ENCODE peak calls at places on chromosome 18, in nine cellular contexts. G is K562; E is mucosa of gallbladder; R is foreskin fibroblast; F is stimulated activated CD4-positive, alpha-beta T cell treated with anti-CD3 and anti-CD28 coated beads, Interleukin-1b, Interleukin-23, amount 100 ng/mL, for 48 hours; J is stimulated activated CD8-positive, alpha-beta memory T cell treated with anti-CD3 and anti-CD28 coated beads, Interleukin-2, amount 100 ng/mL, for 48 hours; X is activated CD4-positive, CD25-positive, alpha-beta regulatory T cell; L is AG04450; B is A549. Q is an unnamed sample.

GRCh38 chr18:11175266-11175947 is 26.0 kb upstream of the PIEZO2 start:
- DNase-seq in F (no peak), J (no peak), E (no peak), R (peak; percentile 72), B (no peak), G (no peak), X (no peak), L (peak; percentile 27), Q (no peak)

GRCh38 chr18:25288340-25288955 is 63.5 kb downstream of the ZNF521 start:
- DNase-seq in R (no peak), G (no peak), X (no peak), B (no peak), F (no peak), L (no peak), J (no peak), E (no peak), Q (no peak)

GRCh38 chr18:79590191-79591039 is 89.2 kb upstream of the CTDP1 start:
- DNase-seq in E (no peak), R (no peak), B (no peak), X (no peak), F (no peak), L (no peak), G (no peak), J (no peak), Q (no peak)

GRCh38 chr18:340044-340443 is 72.2 kb upstream of the THOC1 start:
- DNase-seq in L (no peak), G (no peak), E (no peak), R (no peak), X (no peak), B (no peak), J (no peak), F (no peak), Q (no peak)

GRCh38 chr18:76913583-76913982 is 91.2 kb downstream of the ZNF236 start:
- DNase-seq in G (no peak), R (no peak), B (no peak), E (no peak), F (no peak), J (no peak), L (no peak), X (no peak), Q (no peak)

GRCh38 chr18:77108001-77108692 is 24.4 kb downstream of the MBP start:
- DNase-seq in L (peak; percentile 79), F (peak; percentile 49), E (peak; percentile 68), J (no peak), R (peak; percentile 93), X (no peak), G (no peak), B (no peak), Q (no peak)

GRCh38 chr18:51342815-51343214 is 145.3 kb upstream of the MEX3C start:
- DNase-seq in E (no peak), G (no peak), F (peak; percentile 8), R (peak; percentile 16), B (peak; percentile 56), L (no peak), X (no peak), J (no peak), Q (peak; percentile 10)

GRCh38 chr18:66873899-66874298 is 270.0 kb upstream of the CDH19 start:
- DNase-seq in B (no peak), J (no peak), R (no peak), E (no peak), G (no peak), L (no peak), X (no peak), F (no peak), Q (no peak)

GRCh38 chr18:2082676-2083075 is 488.6 kb downstream of the METTL4 start:
- DNase-seq in J (no peak), G (no peak), L (no peak), F (no peak), R (no peak), E (no peak), B (no peak), X (no peak), Q (no peak)

GRCh38 chr18:70279470-70279869 is 9.4 kb upstream of the SOCS6 start:
- DNase-seq in J (no peak), X (no peak), R (peak; percentile 36), E (no peak), F (no peak), L (no peak), B (no peak), G (no peak), Q (no peak)

GRCh38 chr18:62790836-62791772 is 75.8 kb downstream of the PHLPP1 start:
- DNase-seq in B (no peak), J (no peak), R (peak; percentile 62), G (no peak), L (no peak), F (no peak), X (no peak), E (no peak), Q (no peak)

GRCh38 chr18:22279741-22280452 is 110.5 kb downstream of the GATA6 start:
- DNase-seq in F (no peak), X (no peak), J (no peak), B (no peak), R (no peak), L (peak; percentile 16), G (no peak), E (no peak), Q (no peak)

GRCh38 chr18:79476031-79476917 is 80.5 kb downstream of the NFATC1 start:
- DNase-seq in B (no peak), G (no peak), J (no peak), L (no peak), E (no peak), F (no peak), X (no peak), R (no peak), Q (no peak)

GRCh38 chr18:48519431-48520100 is 19.3 kb upstream of the CTIF start:
- DNase-seq in R (no peak), E (no peak), G (no peak), F (no peak), J (no peak), X (no peak), B (no peak), L (no peak), Q (no peak)

GRCh38 chr18:36485772-36486171 is 188.3 kb downstream of the FHOD3 start:
- DNase-seq in E (no peak), J (no peak), L (no peak), F (no peak), B (no peak), X (no peak), R (no peak), G (no peak), Q (no peak)

Q was measured in HFF-Myc.